ENCODE peak calls at places on chromosomes 5 and 9, in ten cellular contexts. X is IMR-90; V is effector memory CD4-positive, alpha-beta T cell; R is HFFc6; O is iris pigment epithelial cell; T is heart left ventricle; E is cardiac septum; F is AML-193; I is mucosa of gallbladder; J is left cardiac atrium. K is an unnamed sample.

GRCh38 chr5:43104102-43104501 is 16.6 kb upstream of the ZNF131 start:
- DNase-seq in F (no peak), E (no peak), J (no peak), O (peak; percentile 9), T (no peak), V (no peak), R (no peak), X (no peak), I (no peak), K (no peak)

GRCh38 chr5:146565764-146566163 is 49.8 kb upstream of the GPR151 start:
- DNase-seq in O (peak; percentile 69), T (peak; percentile 12), X (peak; percentile 52), I (peak; percentile 29), F (peak; percentile 70), J (peak; percentile 29), E (no peak), V (peak; percentile 5), R (peak; percentile 73), K (no peak)

GRCh38 chr5:113381791-113382190 is 53.0 kb downstream of the TSSK1B start:
- DNase-seq in O (peak; percentile 7), R (no peak), T (no peak), I (no peak), V (no peak), J (no peak), F (no peak), E (no peak), X (no peak), K (no peak)

GRCh38 chr5:143016777-143017374 is 246.7 kb downstream of the ARHGAP26 start:
- DNase-seq in E (no peak), F (peak; percentile 46), J (no peak), X (peak; percentile 75), O (peak; percentile 77), R (peak; percentile 39), I (no peak), V (no peak), T (no peak), K (peak; percentile 41)

GRCh38 chr5:108900668-108901067 is 153.0 kb downstream of the FER start:
- DNase-seq in X (peak; percentile 61), E (no peak), T (no peak), R (no peak), F (no peak), J (no peak), O (peak; percentile 41), I (no peak), V (no peak), K (no peak)

GRCh38 chr5:66306105-66306843 is 162.2 kb downstream of the SREK1 start:
- DNase-seq in O (peak; percentile 64), E (no peak), V (no peak), R (peak; percentile 62), J (peak; percentile 29), I (peak; percentile 55), F (peak; percentile 46), T (peak; percentile 57), X (peak; percentile 63), K (peak; percentile 11)

GRCh38 chr5:164191240-164191639 is 685.8 kb downstream of the MAT2B start:
- DNase-seq in E (no peak), I (peak; percentile 57), V (no peak), F (no peak), J (peak; percentile 22), T (peak; percentile 7), X (peak; percentile 82), R (no peak), O (peak; percentile 69), K (no peak)

GRCh38 chr5:133410335-133410828 is 202.0 kb downstream of the FSTL4 start:
- DNase-seq in I (no peak), O (no peak), V (no peak), T (peak; percentile 1), X (no peak), R (no peak), J (no peak), E (no peak), F (no peak), K (no peak)

GRCh38 chr5:56244676-56245075 is 11.5 kb upstream of the ANKRD55 start:
- DNase-seq in I (no peak), F (no peak), O (peak; percentile 14), R (no peak), J (no peak), E (no peak), X (no peak), V (no peak), T (no peak), K (no peak)

GRCh38 chr9:136187683-136188586 is 17.0 kb downstream of the LHX3 start:
- DNase-seq in J (no peak), I (no peak), X (no peak), T (no peak), V (no peak), F (no peak), E (no peak), R (no peak), O (no peak), K (no peak)

K was measured in GDM1.